ENCODE peak calls at places on chromosomes 4 and X, in seven cellular contexts. One of them, this sample, is unnamed.

GRCh38 chrX:103361798-103362197 is 5.5 kb downstream of the TCEAL9 start:
- DNase-seq in fibroblast of lung: no peak
- DNase-seq in hepatocyte: no peak
- DNase-seq in MM.1S: no peak
- DNase-seq in neuronal stem cell: no peak
- DNase-seq in HCT116: no peak
- DNase-seq in PC-9: no peak
- DNase-seq in this sample: no peak

GRCh38 chrX:136193771-136194170 is 46.4 kb downstream of the FHL1 start:
- DNase-seq in HCT116: no peak
- DNase-seq in MM.1S: no peak
- DNase-seq in PC-9: no peak
- DNase-seq in fibroblast of lung: no peak
- DNase-seq in hepatocyte: no peak
- DNase-seq in neuronal stem cell: no peak
- DNase-seq in this sample: no peak

GRCh38 chr4:56653461-56654237 is 27.4 kb downstream of the HOPX start:
- DNase-seq in PC-9: no peak
- DNase-seq in hepatocyte: no peak
- DNase-seq in fibroblast of lung: peak; percentile 18
- DNase-seq in HCT116: no peak
- DNase-seq in neuronal stem cell: no peak
- DNase-seq in MM.1S: no peak
- DNase-seq in this sample: no peak

GRCh38 chr4:57083107-57083506 is 27.1 kb downstream of the IGFBP7 start:
- DNase-seq in PC-9: no peak
- DNase-seq in hepatocyte: no peak
- DNase-seq in fibroblast of lung: peak; percentile 65
- DNase-seq in MM.1S: no peak
- DNase-seq in HCT116: no peak
- DNase-seq in neuronal stem cell: no peak
- DNase-seq in this sample: no peak

GRCh38 chr4:3788366-3788660 is 22.1 kb downstream of the ADRA2C start:
- DNase-seq in neuronal stem cell: no peak
- DNase-seq in PC-9: no peak
- DNase-seq in HCT116: no peak
- DNase-seq in hepatocyte: no peak
- DNase-seq in fibroblast of lung: no peak
- DNase-seq in MM.1S: no peak
- DNase-seq in this sample: no peak

GRCh38 chrX:12779534-12779933 is 11.7 kb upstream of the PRPS2 start:
- DNase-seq in neuronal stem cell: no peak
- DNase-seq in HCT116: no peak
- DNase-seq in hepatocyte: peak; percentile 58
- DNase-seq in PC-9: no peak
- DNase-seq in MM.1S: no peak
- DNase-seq in fibroblast of lung: peak; percentile 25
- DNase-seq in this sample: no peak

GRCh38 chrX:15299945-15300851 is 15.2 kb downstream of the ASB11 start:
- DNase-seq in fibroblast of lung: peak; percentile 2
- DNase-seq in MM.1S: no peak
- DNase-seq in PC-9: no peak
- DNase-seq in hepatocyte: peak; percentile 28
- DNase-seq in neuronal stem cell: peak; percentile 0
- DNase-seq in HCT116: no peak
- DNase-seq in this sample: no peak

GRCh38 chr4:173014113-173014558 is 154.5 kb upstream of the GALNT7 start:
- DNase-seq in neuronal stem cell: peak; percentile 54
- DNase-seq in PC-9: no peak
- DNase-seq in HCT116: no peak
- DNase-seq in fibroblast of lung: peak; percentile 85
- DNase-seq in hepatocyte: peak; percentile 40
- DNase-seq in MM.1S: no peak
- DNase-seq in this sample: no peak

GRCh38 chrX:29024813-29025342 is 437.6 kb downstream of the IL1RAPL1 start:
- DNase-seq in PC-9: no peak
- DNase-seq in fibroblast of lung: no peak
- DNase-seq in MM.1S: peak; percentile 80
- DNase-seq in HCT116: no peak
- DNase-seq in neuronal stem cell: no peak
- DNase-seq in hepatocyte: no peak
- DNase-seq in this sample: peak; percentile 7

GRCh38 chrX:23333842-23334535 is 660 bp upstream of the PTCHD1 start:
- DNase-seq in HCT116: no peak
- DNase-seq in neuronal stem cell: no peak
- DNase-seq in MM.1S: no peak
- DNase-seq in hepatocyte: peak; percentile 67
- DNase-seq in PC-9: no peak
- DNase-seq in fibroblast of lung: no peak
- DNase-seq in this sample: no peak

GRCh38 chrX:25726539-25726938 is 411.6 kb upstream of the MAGEB18 start:
- DNase-seq in fibroblast of lung: peak; percentile 0
- DNase-seq in hepatocyte: peak; percentile 3
- DNase-seq in PC-9: no peak
- DNase-seq in neuronal stem cell: no peak
- DNase-seq in HCT116: no peak
- DNase-seq in MM.1S: no peak
- DNase-seq in this sample: no peak

GRCh38 chr4:88017516-88018302 is 10.3 kb downstream of the PKD2 start:
- DNase-seq in hepatocyte: peak; percentile 56
- DNase-seq in neuronal stem cell: no peak
- DNase-seq in MM.1S: no peak
- DNase-seq in fibroblast of lung: peak; percentile 98
- DNase-seq in PC-9: no peak
- DNase-seq in HCT116: no peak
- DNase-seq in this sample: peak; percentile 42

GRCh38 chrX:41863343-41864203 is 59.8 kb downstream of the CASK start:
- DNase-seq in MM.1S: no peak
- DNase-seq in PC-9: no peak
- DNase-seq in neuronal stem cell: no peak
- DNase-seq in fibroblast of lung: no peak
- DNase-seq in hepatocyte: no peak
- DNase-seq in HCT116: no peak
- DNase-seq in this sample: no peak

DNA sequence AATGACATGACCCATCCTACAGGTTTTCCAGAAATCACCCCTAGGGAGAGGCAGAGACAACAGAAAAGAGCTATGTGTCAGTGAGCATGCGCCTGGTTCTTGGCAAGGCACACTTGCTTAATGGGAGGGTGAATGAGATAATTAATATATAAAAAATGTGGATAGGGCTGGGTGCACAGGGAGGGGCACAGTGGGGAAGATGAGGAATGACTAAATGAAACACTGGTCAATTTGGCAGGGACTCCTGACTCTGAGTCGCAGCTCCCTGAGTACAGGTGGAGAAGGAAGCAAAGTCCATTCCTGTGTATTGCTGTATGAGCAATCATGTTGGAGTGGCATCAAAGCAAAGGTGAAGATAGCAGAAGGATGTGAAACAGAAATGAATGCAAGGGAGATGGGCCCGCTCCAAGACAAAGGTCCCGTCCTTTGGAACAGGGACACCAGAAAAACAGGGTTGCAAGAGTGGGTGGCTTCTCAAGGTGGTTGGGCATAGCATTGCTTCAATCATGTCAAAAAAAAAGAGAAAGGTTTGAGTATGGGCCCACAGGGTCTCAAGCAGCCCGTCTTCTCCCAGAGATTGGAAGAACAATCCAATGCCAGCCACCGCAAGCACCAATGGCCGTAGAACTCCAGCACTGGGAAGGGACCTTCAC is 278.4 kb upstream of the AGTR2 start:
- DNase-seq in fibroblast of lung: no peak
- DNase-seq in PC-9: no peak
- DNase-seq in hepatocyte: peak; percentile 37
- DNase-seq in MM.1S: no peak
- DNase-seq in neuronal stem cell: no peak
- DNase-seq in HCT116: peak; percentile 3
- DNase-seq in this sample: no peak
- H2AFZ ChIP-seq in fibroblast of lung: no peak overlapping the region
- H2AFZ ChIP-seq in PC-9: no peak overlapping the region
- H2AFZ ChIP-seq in hepatocyte: no peak overlapping the region
- H2AFZ ChIP-seq in MM.1S: peak overlapping the region; percentile 23
- H2AFZ ChIP-seq in neuronal stem cell: peak overlapping the region; percentile 83
- H2AFZ ChIP-seq in HCT116: no peak overlapping the region
- H2AFZ ChIP-seq in this sample: peak overlapping the region; percentile 44

GRCh38 chr4:150167054-150167453 is 88.8 kb downstream of the DCLK2 start:
- DNase-seq in fibroblast of lung: no peak
- DNase-seq in HCT116: no peak
- DNase-seq in neuronal stem cell: no peak
- DNase-seq in MM.1S: no peak
- DNase-seq in hepatocyte: no peak
- DNase-seq in PC-9: no peak
- DNase-seq in this sample: no peak
- H3K27ac ChIP-seq in fibroblast of lung: no peak overlapping the region
- H3K27ac ChIP-seq in HCT116: no peak overlapping the region
- H3K27ac ChIP-seq in neuronal stem cell: no peak overlapping the region
- H3K27ac ChIP-seq in MM.1S: no peak overlapping the region
- H3K27ac ChIP-seq in hepatocyte: no peak overlapping the region
- H3K27ac ChIP-seq in PC-9: no peak overlapping the region
- H3K27ac ChIP-seq in this sample: no peak overlapping the region

GRCh38 chr4:99463566-99463965 is 28.4 kb upstream of the ADH7 start:
- DNase-seq in fibroblast of lung: no peak
- DNase-seq in neuronal stem cell: no peak
- DNase-seq in hepatocyte: no peak
- DNase-seq in PC-9: no peak
- DNase-seq in MM.1S: no peak
- DNase-seq in HCT116: no peak
- DNase-seq in this sample: no peak
- H2AFZ ChIP-seq in fibroblast of lung: no peak overlapping the region
- H2AFZ ChIP-seq in neuronal stem cell: no peak overlapping the region
- H2AFZ ChIP-seq in hepatocyte: no peak overlapping the region
- H2AFZ ChIP-seq in PC-9: no peak overlapping the region
- H2AFZ ChIP-seq in MM.1S: no peak overlapping the region
- H2AFZ ChIP-seq in HCT116: no peak overlapping the region
- H2AFZ ChIP-seq in this sample: no peak overlapping the region

DNA sequence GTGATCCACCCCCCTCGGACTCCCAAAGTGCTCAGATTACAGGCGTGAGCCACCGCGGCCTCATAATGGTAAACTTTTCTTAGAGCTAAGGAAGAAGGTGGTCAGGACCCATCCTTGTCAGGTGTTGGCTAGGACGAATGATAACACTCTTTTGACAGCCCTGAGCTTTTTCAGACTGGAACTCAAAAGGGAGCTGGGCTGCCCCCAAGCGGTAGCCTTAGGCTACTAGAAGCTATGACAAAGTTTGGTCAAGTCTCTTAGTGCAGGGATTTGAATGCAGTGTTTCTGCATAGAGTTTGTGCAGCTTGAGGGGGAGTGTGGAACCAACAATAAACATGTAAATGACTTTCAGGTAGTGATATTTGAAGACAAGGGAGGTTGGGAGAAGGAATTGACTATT is 11.8 kb upstream of the HSD17B10 start:
- DNase-seq in fibroblast of lung: peak; percentile 15
- DNase-seq in PC-9: peak; percentile 47
- DNase-seq in HCT116: no peak
- DNase-seq in neuronal stem cell: no peak
- DNase-seq in hepatocyte: peak; percentile 51
- DNase-seq in MM.1S: peak; percentile 46
- DNase-seq in this sample: no peak
- H3K27ac ChIP-seq in fibroblast of lung: no peak overlapping the region
- H3K27ac ChIP-seq in PC-9: no peak overlapping the region
- H3K27ac ChIP-seq in HCT116: no peak overlapping the region
- H3K27ac ChIP-seq in neuronal stem cell: no peak overlapping the region
- H3K27ac ChIP-seq in hepatocyte: no peak overlapping the region
- H3K27ac ChIP-seq in MM.1S: no peak overlapping the region
- H3K27ac ChIP-seq in this sample: no peak overlapping the region

GRCh38 chr4:72900952-72901351 is 168.6 kb downstream of the COX18 start:
- DNase-seq in HCT116: no peak
- DNase-seq in PC-9: no peak
- DNase-seq in neuronal stem cell: no peak
- DNase-seq in fibroblast of lung: peak; percentile 55
- DNase-seq in hepatocyte: no peak
- DNase-seq in MM.1S: no peak
- DNase-seq in this sample: no peak
- H2AFZ ChIP-seq in HCT116: no peak overlapping the region
- H2AFZ ChIP-seq in PC-9: no peak overlapping the region
- H2AFZ ChIP-seq in neuronal stem cell: no peak overlapping the region
- H2AFZ ChIP-seq in fibroblast of lung: peak overlapping the region; percentile 3
- H2AFZ ChIP-seq in hepatocyte: no peak overlapping the region
- H2AFZ ChIP-seq in MM.1S: no peak overlapping the region
- H2AFZ ChIP-seq in this sample: no peak overlapping the region

DNA sequence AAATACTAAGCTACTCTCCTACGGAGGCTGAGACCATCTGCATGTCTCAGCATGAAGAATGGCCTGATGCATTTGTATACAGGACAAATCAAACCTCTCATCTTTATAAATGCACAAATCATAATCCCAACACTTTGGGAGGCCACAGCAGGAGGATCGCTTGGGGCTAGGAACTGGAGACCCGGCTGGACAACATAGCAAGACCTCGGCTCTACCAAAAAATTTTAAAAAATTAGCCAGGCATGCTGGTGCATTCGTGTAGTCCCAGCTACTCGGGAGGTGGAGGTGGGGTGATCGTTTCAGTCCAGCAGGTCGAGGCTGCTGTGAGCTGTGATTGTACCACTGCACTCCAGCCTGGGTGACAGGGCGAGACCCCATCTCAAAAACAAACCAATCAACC is 262.8 kb downstream of the DHRSX start:
- DNase-seq in HCT116: no peak
- DNase-seq in fibroblast of lung: no peak
- DNase-seq in MM.1S: no peak
- DNase-seq in PC-9: no peak
- DNase-seq in hepatocyte: no peak
- DNase-seq in neuronal stem cell: no peak
- DNase-seq in this sample: no peak
- H3K27ac ChIP-seq in HCT116: no peak overlapping the region
- H3K27ac ChIP-seq in fibroblast of lung: no peak overlapping the region
- H3K27ac ChIP-seq in MM.1S: no peak overlapping the region
- H3K27ac ChIP-seq in PC-9: no peak overlapping the region
- H3K27ac ChIP-seq in hepatocyte: no peak overlapping the region
- H3K27ac ChIP-seq in neuronal stem cell: no peak overlapping the region
- H3K27ac ChIP-seq in this sample: no peak overlapping the region

DNA sequence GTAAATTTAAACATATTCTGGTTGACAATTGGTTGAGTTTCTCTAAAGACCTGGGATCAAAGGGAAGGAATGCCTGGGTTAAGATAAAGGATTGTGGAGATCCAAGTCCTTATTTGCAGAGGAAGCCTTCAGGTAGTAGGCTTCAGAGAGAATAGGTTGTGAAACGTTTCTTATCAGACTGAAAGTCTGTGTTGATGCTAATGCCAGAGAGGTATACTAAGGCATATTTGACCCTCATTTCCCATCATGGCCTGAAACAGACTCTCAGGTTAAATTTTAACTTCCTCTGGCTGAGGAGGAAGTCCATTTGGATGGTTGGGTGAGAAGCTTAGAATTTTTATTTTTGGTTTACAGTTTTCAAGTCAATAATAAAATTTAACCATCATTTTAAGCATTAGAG is 48.1 kb downstream of the UGT2A2 start:
- DNase-seq in hepatocyte: peak; percentile 41
- DNase-seq in PC-9: no peak
- DNase-seq in HCT116: no peak
- DNase-seq in fibroblast of lung: no peak
- DNase-seq in MM.1S: no peak
- DNase-seq in neuronal stem cell: no peak
- DNase-seq in this sample: no peak
- H2AFZ ChIP-seq in hepatocyte: no peak overlapping the region
- H2AFZ ChIP-seq in PC-9: no peak overlapping the region
- H2AFZ ChIP-seq in HCT116: no peak overlapping the region
- H2AFZ ChIP-seq in fibroblast of lung: no peak overlapping the region
- H2AFZ ChIP-seq in MM.1S: no peak overlapping the region
- H2AFZ ChIP-seq in neuronal stem cell: no peak overlapping the region
- H2AFZ ChIP-seq in this sample: no peak overlapping the region

This sample was measured in keratinocyte.